ENCODE peak calls at places on chromosomes 5 and 9, in seven cellular contexts. Z is GM23338, N is stomach, Y is HL-60, G is endothelial cell of umbilical vein, F is sigmoid colon, H is GM12892. O is an unnamed sample.

GRCh38 chr9:31612336-31613030 is 772.0 kb upstream of the ACO1 start:
- DNase-seq in G (peak), N (no peak), H (no peak), Y (no peak), Z (no peak), F (no peak), O (no peak)

GRCh38 chr5:9056046-9056445 is 489.8 kb downstream of the SEMA5A start:
- DNase-seq in H (no peak), F (no peak), G (no peak), N (no peak), Y (no peak), Z (no peak), O (no peak)

GRCh38 chr5:37197340-37198050 is 51.7 kb downstream of the CPLANE1 start:
- DNase-seq in Y (peak), Z (peak), N (no peak), H (no peak), F (no peak), G (peak), O (no peak)

GRCh38 chr5:142888469-142889085 is 118.4 kb downstream of the ARHGAP26 start:
- DNase-seq in Z (peak), F (no peak), G (peak), N (no peak), Y (peak), H (no peak), O (no peak)

GRCh38 chr9:72315510-72316287 is 49.3 kb downstream of the ZFAND5 start:
- DNase-seq in G (no peak), F (peak), Z (peak), Y (no peak), H (no peak), N (peak), O (no peak)

GRCh38 chr5:74279244-74279643 is 361.3 kb downstream of the ENC1 start:
- DNase-seq in F (no peak), Z (no peak), H (no peak), Y (no peak), N (no peak), G (no peak), O (no peak)

GRCh38 chr5:126093041-126093440 is 330.2 kb upstream of the GRAMD2B start:
- DNase-seq in F (no peak), G (no peak), N (no peak), Z (no peak), H (no peak), Y (no peak), O (no peak)

GRCh38 chr5:127941646-127942045 is 141.9 kb upstream of the SLC12A2 start:
- DNase-seq in Y (no peak), H (no peak), Z (no peak), G (no peak), F (no peak), N (no peak), O (no peak)

GRCh38 chr9:124132671-124133147 is 121.1 kb downstream of the LHX2 start:
- DNase-seq in Z (no peak), H (no peak), F (no peak), Y (no peak), N (no peak), G (peak), O (no peak)

DNA sequence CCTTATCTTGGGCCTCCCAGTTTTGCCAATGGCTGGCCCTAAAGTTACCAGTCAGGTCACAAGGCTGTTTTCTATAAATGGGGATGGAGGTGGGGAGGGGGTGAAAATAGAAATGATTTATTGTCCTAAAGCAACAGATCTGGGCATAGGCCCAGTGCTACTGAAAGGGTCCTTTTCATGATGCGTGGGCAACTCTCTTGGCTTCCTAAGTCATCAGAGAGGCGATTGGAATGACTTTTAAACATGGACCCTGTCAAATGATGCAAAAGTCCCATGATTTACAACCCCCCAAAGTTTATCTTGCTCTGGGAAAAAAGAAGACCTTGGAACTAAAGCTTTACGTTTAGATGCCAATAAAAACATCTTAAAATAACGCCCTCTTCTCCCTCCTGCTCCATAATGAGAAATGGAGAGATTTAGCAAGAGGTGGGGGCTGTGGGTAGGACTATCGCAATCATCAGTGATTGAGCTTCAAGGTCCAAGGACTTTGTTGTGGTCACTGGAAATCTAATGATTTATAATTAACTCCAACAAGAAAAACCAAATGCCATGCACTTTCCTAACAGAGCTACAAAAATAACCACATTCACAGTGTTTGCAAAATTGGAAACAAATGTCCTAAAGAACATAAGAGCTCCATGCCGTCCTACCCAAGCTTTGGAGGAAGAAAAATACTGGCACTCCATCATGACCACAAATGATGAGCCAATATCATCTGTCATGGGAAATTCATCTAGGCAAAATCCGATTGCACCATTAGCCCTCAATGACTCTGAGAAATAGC is 167.5 kb upstream of the CLINT1 start:
- DNase-seq in H (no peak), Z (no peak), G (no peak), Y (no peak), F (no peak), N (no peak), O (no peak)
- TF ChIP-seq POLR2AphosphoS5 in H (no peak), Z (no peak), G (no peak), Y (no peak), F (no peak), N (no peak), O (peak)

GRCh38 chr5:178149199-178149932 is 4.3 kb downstream of the NHP2 start:
- DNase-seq in N (no peak), H (no peak), G (no peak), Z (peak), Y (no peak), F (no peak), O (no peak)
- TF ChIP-seq POLR2AphosphoS5 in N (no peak), H (no peak), G (no peak), Z (peak), Y (no peak), F (no peak), O (no peak)

GRCh38 chr5:173512637-173513435 is 103.6 kb downstream of the BOD1 start:
- DNase-seq in Y (no peak), F (no peak), H (no peak), N (no peak), Z (no peak), G (no peak), O (no peak)
- TF ChIP-seq POLR2AphosphoS5 in Y (no peak), F (no peak), H (no peak), N (no peak), Z (no peak), G (no peak), O (no peak)

GRCh38 chr5:32936329-32936728 is 225.2 kb downstream of the NPR3 start:
- DNase-seq in H (no peak), Y (no peak), N (no peak), F (no peak), G (no peak), Z (no peak), O (no peak)
- TF ChIP-seq POLR2AphosphoS5 in H (no peak), Y (no peak), N (no peak), F (no peak), G (no peak), Z (no peak), O (no peak)

GRCh38 chr9:88994820-88995180 is 3.5 kb downstream of the S1PR3 start:
- DNase-seq in Y (no peak), H (no peak), F (no peak), N (no peak), Z (no peak), G (peak), O (no peak)

GRCh38 chr9:88993871-88994819 is 2.9 kb downstream of the S1PR3 start:
- DNase-seq in F (no peak), H (no peak), Y (no peak), G (no peak), N (no peak), Z (no peak), O (peak)

GRCh38 chr9:88996046-88997005 is 5.1 kb downstream of the S1PR3 start:
- DNase-seq in N (no peak), F (no peak), Y (no peak), Z (no peak), G (no peak), H (no peak), O (no peak)

GRCh38 chr9:88995205-88995604 is 3.9 kb downstream of the S1PR3 start:
- DNase-seq in Z (no peak), G (no peak), H (no peak), F (no peak), Y (no peak), N (no peak), O (no peak)

GRCh38 chr9:88995627-88996026 is 4.4 kb downstream of the S1PR3 start:
- DNase-seq in F (no peak), H (no peak), G (no peak), N (no peak), Y (no peak), Z (no peak), O (no peak)
- TF ChIP-seq POLR2AphosphoS5 in F (no peak), H (no peak), G (no peak), N (no peak), Y (no peak), Z (no peak), O (no peak)

GRCh38 chr5:178331491-178331981 is 98.9 kb upstream of the PHYKPL start:
- DNase-seq in Z (no peak), G (no peak), Y (no peak), H (no peak), F (peak), N (peak), O (peak)
- TF ChIP-seq POLR2AphosphoS5 in Z (no peak), G (no peak), Y (no peak), H (no peak), F (peak), N (peak), O (no peak)

DNA sequence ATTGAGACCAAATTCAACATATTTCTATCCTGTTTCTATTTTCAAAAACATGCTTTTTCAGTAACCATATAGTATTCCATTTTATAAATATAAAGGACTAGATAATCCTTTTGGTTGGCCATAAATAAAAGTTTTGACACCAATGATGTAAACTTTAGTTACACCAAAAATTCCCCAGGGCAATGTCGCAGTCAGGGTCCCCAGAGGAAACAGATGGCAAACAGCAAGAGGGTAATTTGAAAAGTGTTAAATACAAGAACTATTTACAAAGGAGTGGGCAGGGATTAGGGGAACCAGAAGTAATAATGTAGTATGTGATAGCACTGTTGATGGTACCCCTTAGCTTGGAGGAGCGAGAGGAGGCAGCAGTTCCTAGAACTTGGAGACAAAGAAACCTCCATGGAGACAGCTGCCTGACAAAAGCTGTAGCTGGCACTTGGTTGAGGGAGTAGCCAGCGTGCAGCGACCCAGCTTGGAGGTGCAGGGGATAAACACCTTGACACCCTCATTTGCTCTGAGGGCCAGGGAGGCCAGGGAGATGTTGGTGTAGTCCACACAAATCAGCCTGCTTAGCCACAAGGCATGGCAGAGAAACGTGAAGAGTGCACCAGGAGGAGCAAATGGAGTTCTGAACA is 18.3 kb upstream of the MSANTD3 start:
- DNase-seq in F (no peak), Z (no peak), N (no peak), G (no peak), H (no peak), Y (no peak), O (no peak)
- TF ChIP-seq POLR2AphosphoS5 in F (no peak), Z (no peak), N (no peak), G (no peak), H (no peak), Y (no peak), O (no peak)

DNA sequence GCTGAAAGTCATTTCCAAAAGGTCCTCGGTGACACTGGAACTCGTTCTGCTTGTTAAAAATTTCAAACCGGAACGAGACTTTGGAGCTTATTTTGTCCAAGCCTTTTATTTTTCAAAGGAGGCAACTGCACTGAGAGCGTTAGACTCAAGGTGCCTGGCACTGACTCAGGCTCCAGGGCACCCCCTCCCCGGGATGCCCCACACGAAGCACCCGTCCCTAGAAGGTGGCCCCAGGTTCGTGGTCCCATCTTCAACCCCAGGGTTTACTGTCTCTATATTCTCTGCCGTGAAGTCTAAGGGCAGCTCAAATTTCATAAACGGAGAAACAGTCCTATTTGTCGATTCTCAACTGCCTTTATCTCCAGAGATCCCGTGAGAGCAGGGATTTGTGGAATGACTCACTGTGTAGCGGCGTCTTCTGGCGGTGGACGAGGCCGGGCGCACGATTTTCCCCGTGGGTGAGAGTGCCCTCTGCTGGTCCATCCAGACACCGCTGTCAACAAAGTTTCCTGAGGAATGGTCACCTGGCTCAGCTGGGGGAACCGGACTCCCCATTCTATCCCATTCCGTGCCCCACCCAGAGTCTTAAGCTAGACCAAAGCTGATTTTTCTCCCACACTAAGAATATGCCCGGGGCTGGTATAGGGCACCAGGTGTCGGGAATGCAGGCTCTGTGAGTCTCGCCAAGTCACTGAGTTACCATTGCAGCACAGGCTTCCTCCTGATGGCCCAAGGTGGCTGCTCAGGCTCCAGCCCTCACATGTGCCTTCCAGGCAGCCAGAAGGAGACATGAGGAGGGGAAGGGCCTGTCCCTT is 27.1 kb upstream of the SLC6A19 start:
- DNase-seq in Y (peak), H (no peak), N (peak), Z (peak), G (peak), F (peak), O (peak)
- TF ChIP-seq POLR2AphosphoS5 in Y (no peak), H (no peak), N (no peak), Z (no peak), G (no peak), F (no peak), O (no peak)

GRCh38 chr5:133430095-133430494 is 182.2 kb downstream of the FSTL4 start:
- DNase-seq in N (no peak), Y (no peak), H (no peak), F (no peak), Z (no peak), G (no peak), O (no peak)

GRCh38 chr5:133427121-133427777 is 185.1 kb downstream of the FSTL4 start:
- DNase-seq in H (no peak), Z (no peak), F (no peak), N (no peak), G (no peak), Y (no peak), O (no peak)

GRCh38 chr5:133425764-133426738 is 186.3 kb downstream of the FSTL4 start:
- DNase-seq in Y (no peak), G (no peak), H (no peak), F (no peak), Z (no peak), N (no peak), O (no peak)

GRCh38 chr5:133429046-133429445 is 183.3 kb downstream of the FSTL4 start:
- DNase-seq in F (no peak), N (no peak), Y (no peak), G (no peak), H (no peak), Z (no peak), O (no peak)

GRCh38 chr5:133428072-133428660 is 184.2 kb downstream of the FSTL4 start:
- DNase-seq in Z (no peak), F (no peak), H (no peak), N (no peak), Y (no peak), G (no peak), O (no peak)
- TF ChIP-seq POLR2AphosphoS5 in Z (no peak), F (no peak), H (no peak), N (no peak), Y (no peak), G (no peak), O (no peak)

O was measured in breast epithelium.